ENCODE peak calls at places on chromosomes 12 and 14, in six cellular contexts. One of them, this sample, is unnamed. For H3K4me1, the result is how much of the 10 kb centered on the place peaks cover.

GRCh38 chr14:106174206-106174605 is 647.8 kb downstream of the TMEM121 start:
- DNase-seq in hepatocyte: no peak
- DNase-seq in MM.1S: no peak
- DNase-seq in SK-N-SH: no peak
- DNase-seq in PC-3: no peak
- DNase-seq in GM23338: no peak
- DNase-seq in this sample: no peak

GRCh38 chr12:114812858-114813761 is 129.1 kb upstream of the TBX3 start:
- DNase-seq in SK-N-SH: no peak
- DNase-seq in MM.1S: no peak
- DNase-seq in hepatocyte: peak
- DNase-seq in GM23338: peak
- DNase-seq in PC-3: peak
- DNase-seq in this sample: peak

GRCh38 chr14:79920180-79920579 is 291.1 kb downstream of the DIO2 start:
- DNase-seq in MM.1S: no peak
- DNase-seq in GM23338: no peak
- DNase-seq in SK-N-SH: no peak
- DNase-seq in PC-3: no peak
- DNase-seq in hepatocyte: no peak
- DNase-seq in this sample: no peak

GRCh38 chr14:29548948-29549370 is 378.7 kb downstream of the PRKD1 start:
- DNase-seq in SK-N-SH: peak
- DNase-seq in GM23338: peak
- DNase-seq in PC-3: peak
- DNase-seq in MM.1S: peak
- DNase-seq in hepatocyte: peak
- DNase-seq in this sample: peak

GRCh38 chr14:102249041-102249440 is 55.9 kb downstream of the MOK start:
- DNase-seq in SK-N-SH: no peak
- DNase-seq in GM23338: no peak
- DNase-seq in MM.1S: no peak
- DNase-seq in hepatocyte: no peak
- DNase-seq in PC-3: no peak
- DNase-seq in this sample: no peak

GRCh38 chr12:3534511-3534910 is 43.5 kb downstream of the PRMT8 start:
- DNase-seq in MM.1S: no peak
- DNase-seq in SK-N-SH: no peak
- DNase-seq in hepatocyte: no peak
- DNase-seq in PC-3: no peak
- DNase-seq in GM23338: no peak
- DNase-seq in this sample: no peak

GRCh38 chr14:81478446-81478845 is 55.2 kb downstream of the SEL1L start:
- DNase-seq in GM23338: no peak
- DNase-seq in hepatocyte: no peak
- DNase-seq in SK-N-SH: no peak
- DNase-seq in PC-3: no peak
- DNase-seq in MM.1S: peak
- DNase-seq in this sample: no peak

GRCh38 chr12:131135786-131136538 is 182.3 kb downstream of the ADGRD1 start:
- DNase-seq in GM23338: no peak
- DNase-seq in MM.1S: no peak
- DNase-seq in PC-3: no peak
- DNase-seq in hepatocyte: no peak
- DNase-seq in SK-N-SH: no peak
- DNase-seq in this sample: no peak

GRCh38 chr12:117105902-117106301 is 6.7 kb upstream of the TESC start:
- DNase-seq in hepatocyte: no peak
- DNase-seq in GM23338: no peak
- DNase-seq in SK-N-SH: no peak
- DNase-seq in PC-3: peak
- DNase-seq in MM.1S: peak
- DNase-seq in this sample: no peak

GRCh38 chr14:87088588-87088987 is 904.4 kb downstream of the GALC start:
- DNase-seq in SK-N-SH: no peak
- DNase-seq in hepatocyte: no peak
- DNase-seq in GM23338: no peak
- DNase-seq in PC-3: no peak
- DNase-seq in MM.1S: no peak
- DNase-seq in this sample: no peak
- TF ChIP-seq EZH2phosphoT487 in SK-N-SH: no peak
- TF ChIP-seq EZH2phosphoT487 in hepatocyte: no peak
- TF ChIP-seq EZH2phosphoT487 in GM23338: no peak
- TF ChIP-seq EZH2phosphoT487 in PC-3: no peak
- TF ChIP-seq EZH2phosphoT487 in MM.1S: no peak
- TF ChIP-seq EZH2phosphoT487 in this sample: no peak

GRCh38 chr12:7093486-7093885 is 1.2 kb upstream of the C1R start:
- DNase-seq in GM23338: no peak
- DNase-seq in MM.1S: no peak
- DNase-seq in SK-N-SH: no peak
- DNase-seq in PC-3: no peak
- DNase-seq in hepatocyte: no peak
- DNase-seq in this sample: no peak
- H3K4me2 ChIP-seq in GM23338: no peak
- H3K4me2 ChIP-seq in MM.1S: no peak
- H3K4me2 ChIP-seq in SK-N-SH: no peak
- H3K4me2 ChIP-seq in PC-3: no peak
- H3K4me2 ChIP-seq in hepatocyte: no peak
- H3K4me2 ChIP-seq in this sample: no peak

DNA sequence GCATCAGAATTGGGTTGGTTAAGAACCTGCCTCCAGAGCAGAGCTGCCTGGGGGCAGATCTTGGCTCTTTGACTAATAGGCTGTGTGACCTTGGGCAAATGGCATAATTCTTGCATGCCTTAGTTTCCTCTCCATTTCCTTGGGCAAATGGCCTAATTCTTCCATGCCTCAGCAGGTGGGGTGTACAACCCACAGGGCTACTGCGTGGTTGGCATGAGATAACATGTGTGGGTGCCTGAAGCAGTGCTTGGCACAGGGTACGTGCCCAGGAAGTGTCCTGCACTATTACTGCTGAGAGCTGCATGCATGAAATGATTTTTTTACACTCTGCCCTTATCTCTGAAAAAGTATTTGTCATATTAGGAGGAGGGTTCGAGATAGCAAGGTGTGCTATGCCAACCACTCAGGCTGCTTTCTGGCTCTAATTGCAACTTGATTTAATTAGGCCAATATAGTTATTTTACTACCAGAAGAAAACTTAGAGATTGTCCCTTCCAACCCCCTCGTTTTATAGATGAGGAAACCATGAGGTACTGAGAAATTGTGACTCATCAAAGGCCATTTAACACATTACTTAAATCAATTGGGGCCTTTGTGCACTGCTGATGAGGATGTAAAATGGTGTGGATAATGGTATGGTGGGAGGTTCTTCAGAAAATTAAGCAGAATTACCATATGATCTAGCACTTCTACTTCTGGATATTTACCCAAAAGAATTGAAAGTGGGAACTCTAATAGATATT is 161.6 kb upstream of the HIF1A start:
- DNase-seq in MM.1S: no peak
- DNase-seq in hepatocyte: no peak
- DNase-seq in GM23338: no peak
- DNase-seq in SK-N-SH: no peak
- DNase-seq in PC-3: no peak
- DNase-seq in this sample: no peak
- H3K4me1 ChIP-seq in MM.1S: under half
- H3K4me1 ChIP-seq in hepatocyte: under half
- H3K4me1 ChIP-seq in GM23338: under half
- H3K4me1 ChIP-seq in SK-N-SH: under half
- H3K4me1 ChIP-seq in PC-3: half or more
- H3K4me1 ChIP-seq in this sample: under half

GRCh38 chr14:96466918-96467317 is 35.3 kb upstream of the PAPOLA start:
- DNase-seq in GM23338: no peak
- DNase-seq in MM.1S: no peak
- DNase-seq in hepatocyte: no peak
- DNase-seq in SK-N-SH: no peak
- DNase-seq in PC-3: no peak
- DNase-seq in this sample: no peak

GRCh38 chr14:96464136-96464535 is 38.0 kb upstream of the PAPOLA start:
- DNase-seq in GM23338: no peak
- DNase-seq in hepatocyte: no peak
- DNase-seq in PC-3: no peak
- DNase-seq in SK-N-SH: no peak
- DNase-seq in MM.1S: no peak
- DNase-seq in this sample: no peak

GRCh38 chr14:96459851-96460250 is 42.3 kb upstream of the PAPOLA start:
- DNase-seq in MM.1S: no peak
- DNase-seq in SK-N-SH: no peak
- DNase-seq in PC-3: no peak
- DNase-seq in hepatocyte: no peak
- DNase-seq in GM23338: no peak
- DNase-seq in this sample: no peak

DNA sequence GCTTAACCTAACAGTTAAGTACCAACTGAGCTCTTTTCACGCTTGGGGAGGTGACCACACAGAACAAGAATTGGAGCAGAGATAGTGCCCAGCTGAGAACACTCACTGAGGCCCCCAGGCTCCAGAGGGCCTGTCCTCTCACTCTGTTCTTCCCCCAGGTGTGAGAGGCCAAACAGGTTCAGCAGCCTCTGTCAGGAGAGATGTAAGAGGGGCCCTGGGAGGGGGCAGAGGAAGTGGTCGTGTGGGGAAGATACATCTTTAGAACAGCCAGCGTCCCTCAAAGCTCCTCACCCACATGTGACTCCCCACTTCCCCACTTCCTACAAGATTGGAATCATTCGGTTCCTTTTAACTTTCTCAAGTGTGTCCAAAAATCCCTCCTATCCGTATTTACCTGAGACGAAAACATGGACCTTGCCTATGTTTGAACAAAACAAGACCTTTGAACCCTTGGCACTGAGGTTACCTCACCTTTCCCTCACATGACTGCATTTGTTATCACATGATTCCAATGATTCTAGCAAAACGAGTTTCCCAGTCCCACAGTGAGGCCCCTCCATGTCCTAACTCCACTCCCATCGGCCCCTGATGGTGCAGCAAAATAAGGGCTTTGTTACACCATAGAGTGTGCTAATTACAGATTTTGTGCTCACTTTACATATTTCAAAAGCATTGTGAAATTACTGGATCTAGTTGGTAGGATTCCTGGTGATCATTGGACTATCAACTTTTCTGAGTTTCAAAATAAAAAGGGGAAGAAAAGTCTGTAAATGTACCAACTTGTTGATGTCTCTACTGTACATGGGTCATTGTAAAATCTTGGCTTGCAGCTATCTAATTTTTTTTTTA is 40.0 kb upstream of the PAPOLA start:
- DNase-seq in hepatocyte: peak
- DNase-seq in SK-N-SH: no peak
- DNase-seq in MM.1S: no peak
- DNase-seq in PC-3: no peak
- DNase-seq in GM23338: peak
- DNase-seq in this sample: peak
- TF ChIP-seq EZH2phosphoT487 in hepatocyte: no peak
- TF ChIP-seq EZH2phosphoT487 in SK-N-SH: no peak
- TF ChIP-seq EZH2phosphoT487 in MM.1S: no peak
- TF ChIP-seq EZH2phosphoT487 in PC-3: no peak
- TF ChIP-seq EZH2phosphoT487 in GM23338: no peak
- TF ChIP-seq EZH2phosphoT487 in this sample: no peak

GRCh38 chr12:63400318-63400717 is 249.3 kb upstream of the AVPR1A start:
- DNase-seq in MM.1S: no peak
- DNase-seq in GM23338: no peak
- DNase-seq in PC-3: no peak
- DNase-seq in hepatocyte: no peak
- DNase-seq in SK-N-SH: no peak
- DNase-seq in this sample: no peak

GRCh38 chr12:63400746-63401145 is 249.7 kb upstream of the AVPR1A start:
- DNase-seq in GM23338: no peak
- DNase-seq in SK-N-SH: no peak
- DNase-seq in MM.1S: no peak
- DNase-seq in hepatocyte: peak
- DNase-seq in PC-3: peak
- DNase-seq in this sample: no peak

GRCh38 chr12:63410197-63410596 is 258.1 kb downstream of the DPY19L2 start:
- DNase-seq in hepatocyte: no peak
- DNase-seq in MM.1S: no peak
- DNase-seq in SK-N-SH: no peak
- DNase-seq in PC-3: no peak
- DNase-seq in GM23338: no peak
- DNase-seq in this sample: peak

GRCh38 chr12:63403256-63403655 is 252.3 kb upstream of the AVPR1A start:
- DNase-seq in SK-N-SH: no peak
- DNase-seq in hepatocyte: no peak
- DNase-seq in PC-3: no peak
- DNase-seq in MM.1S: no peak
- DNase-seq in GM23338: no peak
- DNase-seq in this sample: no peak

GRCh38 chr12:63404611-63405010 is 253.6 kb upstream of the AVPR1A start:
- DNase-seq in GM23338: no peak
- DNase-seq in MM.1S: no peak
- DNase-seq in SK-N-SH: no peak
- DNase-seq in hepatocyte: no peak
- DNase-seq in PC-3: no peak
- DNase-seq in this sample: no peak
- H3K4me2 ChIP-seq in GM23338: no peak
- H3K4me2 ChIP-seq in MM.1S: no peak
- H3K4me2 ChIP-seq in SK-N-SH: no peak
- H3K4me2 ChIP-seq in hepatocyte: no peak
- H3K4me2 ChIP-seq in PC-3: no peak
- H3K4me2 ChIP-seq in this sample: no peak

GRCh38 chr12:30151831-30152230 is 368.1 kb upstream of the TMTC1 start:
- DNase-seq in hepatocyte: no peak
- DNase-seq in MM.1S: no peak
- DNase-seq in PC-3: no peak
- DNase-seq in SK-N-SH: no peak
- DNase-seq in GM23338: no peak
- DNase-seq in this sample: no peak

GRCh38 chr12:30145351-30146017 is 361.7 kb upstream of the TMTC1 start:
- DNase-seq in GM23338: no peak
- DNase-seq in PC-3: no peak
- DNase-seq in SK-N-SH: no peak
- DNase-seq in MM.1S: no peak
- DNase-seq in hepatocyte: no peak
- DNase-seq in this sample: no peak

GRCh38 chr12:30146561-30146960 is 362.8 kb upstream of the TMTC1 start:
- DNase-seq in hepatocyte: no peak
- DNase-seq in GM23338: no peak
- DNase-seq in SK-N-SH: no peak
- DNase-seq in MM.1S: no peak
- DNase-seq in PC-3: no peak
- DNase-seq in this sample: no peak
- H3K4me1 ChIP-seq in hepatocyte: under half
- H3K4me1 ChIP-seq in GM23338: under half
- H3K4me1 ChIP-seq in SK-N-SH: under half
- H3K4me1 ChIP-seq in MM.1S: under half
- H3K4me1 ChIP-seq in PC-3: under half
- H3K4me1 ChIP-seq in this sample: under half

This sample was measured in neural progenitor cell.